ENCODE peak calls at places on chromosomes 2 and 18, in nine cellular contexts. Q, I, W, J, A, G, F, P and B are unnamed samples.

GRCh38 chr2:85575739-85576138 is 1.6 kb upstream of the VAMP8 start:
- DNase-seq in Q (no peak), I (no peak), W (no peak), J (no peak), A (no peak), G (no peak), F (no peak), P (no peak), B (no peak)

GRCh38 chr2:205766765-205767359 is 84.6 kb downstream of the NRP2 start:
- DNase-seq in Q (peak), I (peak), W (peak), J (peak), A (peak), G (peak), F (peak), P (peak), B (peak)

GRCh38 chr2:120731175-120731574 is 4.5 kb upstream of the GLI2 start:
- DNase-seq in Q (no peak), I (no peak), W (peak), J (no peak), A (no peak), G (no peak), F (no peak), P (no peak), B (no peak)

GRCh38 chr2:7510353-7510752 is 593.1 kb downstream of the RNF144A start:
- DNase-seq in Q (no peak), I (no peak), W (no peak), J (no peak), A (no peak), G (peak), F (no peak), P (no peak), B (no peak)

GRCh38 chr18:21164746-21165145 is 53.1 kb upstream of the ROCK1 start:
- DNase-seq in Q (no peak), I (no peak), W (no peak), J (no peak), A (no peak), G (no peak), F (no peak), P (no peak), B (no peak)

GRCh38 chr2:71069376-71069775 is 928 bp downstream of the NAGK start:
- DNase-seq in Q (no peak), I (no peak), W (no peak), J (no peak), A (no peak), G (no peak), F (no peak), P (no peak), B (no peak)

GRCh38 chr2:5698171-5698570 is 6.0 kb downstream of the SOX11 start:
- DNase-seq in Q (no peak), I (no peak), W (no peak), J (no peak), A (no peak), G (no peak), F (no peak), P (no peak), B (no peak)

GRCh38 chr2:21175895-21176646 is 52.3 kb downstream of the TDRD15 start:
- DNase-seq in Q (no peak), I (no peak), W (no peak), J (no peak), A (no peak), G (peak), F (no peak), P (no peak), B (no peak)

GRCh38 chr2:172427990-172428840 is 829 bp downstream of the ITGA6 start:
- DNase-seq in Q (peak), I (peak), W (peak), J (peak), A (peak), G (peak), F (peak), P (peak), B (peak)

GRCh38 chr18:39951321-39951720 is 2003.7 kb upstream of the PIK3C3 start:
- DNase-seq in Q (no peak), I (no peak), W (no peak), J (no peak), A (no peak), G (peak), F (no peak), P (no peak), B (no peak)

GRCh38 chr2:28391564-28392296 is 928 bp upstream of the FOSL2 start:
- DNase-seq in Q (peak), I (peak), W (peak), J (peak), A (peak), G (peak), F (peak), P (peak), B (no peak)

GRCh38 chr2:28666496-28667184 is 85.0 kb upstream of the PPP1CB start:
- DNase-seq in Q (no peak), I (no peak), W (no peak), J (no peak), A (no peak), G (no peak), F (no peak), P (no peak), B (no peak)

GRCh38 chr2:68909793-68910674 is 38.8 kb upstream of the BMP10 start:
- DNase-seq in Q (peak), I (peak), W (peak), J (peak), A (peak), G (peak), F (peak), P (peak), B (peak)

GRCh38 chr18:21167641-21168372 is 56.2 kb upstream of the ROCK1 start:
- DNase-seq in Q (no peak), I (peak), W (peak), J (no peak), A (peak), G (peak), F (no peak), P (no peak), B (no peak)

GRCh38 chr2:37168217-37168981 is 11.6 kb upstream of the EIF2AK2 start:
- DNase-seq in Q (no peak), I (no peak), W (peak), J (peak), A (peak), G (peak), F (no peak), P (peak), B (peak)